ENCODE peak calls at places on chromosomes 3 and 15, in eight cellular contexts. Y, U, V, Q, H, I, P and R are unnamed samples.

GRCh38 chr15:74036271-74037170 is 42.0 kb downstream of the PML start:
- DNase-seq in Y (peak; percentile 77), V (peak; percentile 76), Q (peak; percentile 82), U (peak; percentile 48), P (no peak), I (peak; percentile 22), H (peak; percentile 34), R (peak; percentile 79)

GRCh38 chr3:116139607-116140006 is 305.7 kb downstream of the LSAMP start:
- DNase-seq in I (no peak), Y (peak; percentile 49), V (no peak), Q (no peak), H (no peak), U (no peak), P (no peak), R (peak; percentile 24)

GRCh38 chr3:62873672-62874397 is 1.4 kb downstream of the CADPS start:
- DNase-seq in H (no peak), U (peak; percentile 74), V (peak; percentile 81), P (peak; percentile 59), I (peak; percentile 50), Y (no peak), Q (peak; percentile 91), R (peak; percentile 75)

GRCh38 chr15:39488498-39488897 is 92.4 kb upstream of the THBS1 start:
- DNase-seq in I (no peak), Y (peak; percentile 46), P (no peak), H (no peak), Q (no peak), U (no peak), V (no peak), R (no peak)

GRCh38 chr3:98445949-98446406 is 17.0 kb upstream of the OR5K1 start:
- DNase-seq in Y (no peak), Q (no peak), V (no peak), P (no peak), I (no peak), U (peak; percentile 1), H (no peak), R (no peak)

GRCh38 chr15:59166156-59166555 is 40.5 kb upstream of the LDHAL6B start:
- DNase-seq in Q (no peak), Y (peak; percentile 64), V (no peak), U (no peak), I (no peak), P (no peak), H (no peak), R (peak; percentile 48)

GRCh38 chr3:194577985-194578905 is 55.0 kb downstream of the TMEM44 start:
- DNase-seq in I (peak; percentile 96), P (no peak), U (no peak), V (no peak), H (peak; percentile 62), Y (peak; percentile 98), Q (no peak), R (peak; percentile 96)

GRCh38 chr3:78846688-78847087 is 921.1 kb downstream of the ROBO1 start:
- DNase-seq in Q (no peak), Y (peak; percentile 56), H (no peak), I (peak; percentile 92), V (no peak), P (no peak), U (no peak), R (peak; percentile 67)

GRCh38 chr3:132911741-132912415 is 126.3 kb upstream of the TMEM108 start:
- DNase-seq in I (no peak), Q (no peak), P (no peak), Y (no peak), V (no peak), U (no peak), H (peak; percentile 8), R (peak; percentile 24)

GRCh38 chr3:176906046-176906905 is 291.0 kb downstream of the TBL1XR1 start:
- DNase-seq in H (no peak), I (peak; percentile 93), V (peak; percentile 6), P (no peak), Y (peak; percentile 35), U (no peak), Q (no peak), R (peak; percentile 54)

GRCh38 chr15:64982472-64982871 is 7.2 kb downstream of the SPG21 start:
- DNase-seq in Q (no peak), Y (no peak), V (peak; percentile 40), I (no peak), H (no peak), U (no peak), P (no peak), R (peak; percentile 48)

GRCh38 chr3:114624676-114625181 is 330.9 kb downstream of the TIGIT start:
- DNase-seq in H (peak; percentile 4), Y (peak; percentile 99), V (peak; percentile 4), U (no peak), P (no peak), Q (no peak), I (peak; percentile 99), R (peak; percentile 98)

GRCh38 chr15:29736745-29737023 is 85.6 kb downstream of the TJP1 start:
- DNase-seq in V (no peak), H (no peak), I (peak; percentile 47), Y (no peak), Q (no peak), P (no peak), U (no peak), R (peak; percentile 23)

GRCh38 chr15:101437618-101438481 is 51.7 kb downstream of the PCSK6 start:
- DNase-seq in H (no peak), Q (no peak), I (no peak), U (no peak), Y (no peak), V (no peak), P (no peak), R (no peak)

GRCh38 chr15:29323557-29323956 is 53.9 kb upstream of the NSMCE3 start:
- DNase-seq in P (no peak), V (no peak), I (no peak), H (no peak), Q (no peak), U (no peak), Y (no peak), R (no peak)

GRCh38 chr15:74782596-74783071 is 754 bp downstream of the CSK start:
- DNase-seq in U (no peak), Q (no peak), H (no peak), V (no peak), P (no peak), Y (peak; percentile 29), I (no peak), R (peak; percentile 40)

GRCh38 chr15:25793354-25794050 is 69.6 kb downstream of the ATP10A start:
- DNase-seq in V (no peak), U (no peak), Q (no peak), P (no peak), Y (no peak), I (no peak), H (no peak), R (no peak)

GRCh38 chr3:146036289-146036688 is 124.7 kb downstream of the PLOD2 start:
- DNase-seq in P (no peak), H (no peak), I (no peak), V (no peak), Y (no peak), Q (no peak), U (no peak), R (no peak)

GRCh38 chr15:90287096-90287495 is 21.6 kb downstream of the NGRN start:
- DNase-seq in I (no peak), V (no peak), Q (no peak), Y (no peak), H (no peak), P (no peak), U (no peak), R (no peak)

GRCh38 chr15:60798821-60799220 is 319.9 kb upstream of the ICE2 start:
- DNase-seq in P (no peak), V (no peak), Y (peak; percentile 78), Q (no peak), I (peak; percentile 56), U (no peak), H (no peak), R (peak; percentile 96)

GRCh38 chr15:27042230-27042629 is 71.2 kb downstream of the GABRG3 start:
- DNase-seq in U (no peak), I (no peak), Y (no peak), Q (no peak), V (no peak), P (no peak), H (no peak), R (no peak)
- H2AFZ ChIP-seq in U (no peak overlapping the region), I (no peak overlapping the region), Y (no peak overlapping the region), Q (no peak overlapping the region), V (no peak overlapping the region), P (no peak overlapping the region), H (no peak overlapping the region), R (no peak overlapping the region)

GRCh38 chr15:51303462-51303861 is 34.9 kb downstream of the CYP19A1 start:
- DNase-seq in I (no peak), H (no peak), Q (no peak), Y (no peak), U (no peak), V (no peak), P (no peak), R (no peak)
- H3K9ac ChIP-seq in I (no peak overlapping the region), H (no peak overlapping the region), Q (no peak overlapping the region), Y (no peak overlapping the region), U (no peak overlapping the region), V (no peak overlapping the region), P (no peak overlapping the region), R (no peak overlapping the region)

GRCh38 chr3:109806929-109807328 is 469.6 kb upstream of the DPPA4 start:
- DNase-seq in I (peak; percentile 62), P (no peak), Y (peak; percentile 34), V (no peak), Q (no peak), U (no peak), H (peak; percentile 11), R (peak; percentile 34)
- H2AFZ ChIP-seq in I (peak overlapping the region; percentile 84), P (peak overlapping the region; percentile 36), Y (no peak overlapping the region), V (peak overlapping the region; percentile 83), Q (no peak overlapping the region), U (peak overlapping the region; percentile 74), H (no peak overlapping the region), R (peak overlapping the region; percentile 6)

GRCh38 chr3:5116568-5116967 is 5.5 kb upstream of the ARL8B start:
- DNase-seq in I (no peak), Y (no peak), P (no peak), H (no peak), U (no peak), V (no peak), Q (no peak), R (no peak)

GRCh38 chr3:5110307-5110706 is 11.8 kb upstream of the ARL8B start:
- DNase-seq in P (no peak), Q (no peak), Y (no peak), I (no peak), H (no peak), V (no peak), U (no peak), R (no peak)

GRCh38 chr3:5112043-5112442 is 10.0 kb upstream of the ARL8B start:
- DNase-seq in V (no peak), H (no peak), Q (no peak), U (no peak), I (no peak), P (no peak), Y (no peak), R (no peak)

GRCh38 chr3:5120446-5120845 is 1.6 kb upstream of the ARL8B start:
- DNase-seq in Y (no peak), Q (no peak), H (no peak), U (no peak), V (no peak), I (no peak), P (no peak), R (no peak)

GRCh38 chr3:5115506-5116162 is 6.5 kb upstream of the ARL8B start:
- DNase-seq in I (no peak), P (no peak), V (no peak), Q (no peak), U (no peak), Y (no peak), H (no peak), R (peak; percentile 40)
- H3K9ac ChIP-seq in I (no peak overlapping the region), P (no peak overlapping the region), V (no peak overlapping the region), Q (no peak overlapping the region), U (no peak overlapping the region), Y (peak overlapping the region; percentile 67), H (no peak overlapping the region), R (no peak overlapping the region)